ENCODE peak calls at places on chromosomes 3 and 15, in seven cellular contexts. R, H, V, F, C, Y and J are unnamed samples.

GRCh38 chr3:60610441-60611112 is 640.7 kb downstream of the FHIT start:
- DNase-seq in R (no peak), H (no peak), V (peak; percentile 41), F (peak; percentile 78), C (no peak), Y (peak; percentile 87), J (no peak)

GRCh38 chr3:105359098-105359762 is 7.5 kb upstream of the ALCAM start:
- DNase-seq in R (peak; percentile 38), H (no peak), V (peak; percentile 47), F (no peak), C (no peak), Y (no peak), J (no peak)

GRCh38 chr15:50137330-50137761 is 18.3 kb upstream of the ATP8B4 start:
- DNase-seq in R (peak; percentile 62), H (no peak), V (peak; percentile 75), F (no peak), C (no peak), Y (no peak), J (no peak)

GRCh38 chr15:65085207-65085753 is 8.7 kb downstream of the KBTBD13 start:
- DNase-seq in R (no peak), H (no peak), V (no peak), F (peak; percentile 56), C (no peak), Y (no peak), J (no peak)

GRCh38 chr15:89361451-89362202 is 27.0 kb upstream of the POLG start:
- DNase-seq in R (peak; percentile 50), H (peak; percentile 19), V (peak; percentile 94), F (peak; percentile 67), C (peak; percentile 93), Y (peak; percentile 72), J (no peak)

GRCh38 chr3:48245136-48245535 is 4.2 kb downstream of the ZNF589 start:
- DNase-seq in R (no peak), H (no peak), V (no peak), F (no peak), C (no peak), Y (no peak), J (no peak)

GRCh38 chr3:195105389-195105788 is 165.6 kb downstream of the XXYLT1 start:
- DNase-seq in R (no peak), H (no peak), V (no peak), F (no peak), C (no peak), Y (peak; percentile 46), J (peak; percentile 64)

GRCh38 chr15:91922701-91923279 is 69.3 kb downstream of the SLCO3A1 start:
- DNase-seq in R (no peak), H (no peak), V (peak; percentile 36), F (no peak), C (no peak), Y (no peak), J (no peak)

GRCh38 chr3:37989821-37990480 is 635 bp upstream of the VILL start:
- DNase-seq in R (no peak), H (no peak), V (no peak), F (no peak), C (no peak), Y (no peak), J (no peak)

GRCh38 chr3:192890348-192891335 is 27.0 kb downstream of the MB21D2 start:
- DNase-seq in R (no peak), H (no peak), V (no peak), F (no peak), C (no peak), Y (no peak), J (no peak)

GRCh38 chr3:174387736-174388135 is 471.4 kb upstream of the NAALADL2 start:
- DNase-seq in R (no peak), H (no peak), V (no peak), F (no peak), C (no peak), Y (no peak), J (no peak)